ENCODE peak calls at places on chromosomes 12 and 14, in five cellular contexts. One of them, this sample, is unnamed.

GRCh38 chr12:3538691-3539030 is 47.7 kb downstream of the PRMT8 start:
- DNase-seq in ovary: no peak
- DNase-seq in tibial artery: no peak
- DNase-seq in colonic mucosa: no peak
- DNase-seq in lower leg skin: peak; percentile 68
- DNase-seq in this sample: no peak

GRCh38 chr12:26319511-26319910 is 124.1 kb downstream of the SSPN start:
- DNase-seq in ovary: peak; percentile 81
- DNase-seq in tibial artery: peak; percentile 46
- DNase-seq in colonic mucosa: no peak
- DNase-seq in lower leg skin: peak; percentile 91
- DNase-seq in this sample: no peak

GRCh38 chr14:21084988-21085853 is 13.2 kb downstream of the ZNF219 start:
- DNase-seq in tibial artery: peak; percentile 47
- DNase-seq in lower leg skin: peak; percentile 86
- DNase-seq in ovary: no peak
- DNase-seq in colonic mucosa: no peak
- DNase-seq in this sample: no peak

GRCh38 chr12:125533434-125534029 is 468.3 kb downstream of the AACS start:
- DNase-seq in colonic mucosa: peak; percentile 25
- DNase-seq in tibial artery: no peak
- DNase-seq in lower leg skin: no peak
- DNase-seq in ovary: no peak
- DNase-seq in this sample: no peak

GRCh38 chr14:93717222-93717967 is 70.9 kb downstream of the PRIMA1 start:
- DNase-seq in ovary: no peak
- DNase-seq in colonic mucosa: peak; percentile 8
- DNase-seq in lower leg skin: peak; percentile 76
- DNase-seq in tibial artery: no peak
- DNase-seq in this sample: peak; percentile 91

GRCh38 chr12:68564166-68564565 is 46.5 kb upstream of the RAP1B start:
- DNase-seq in lower leg skin: no peak
- DNase-seq in colonic mucosa: no peak
- DNase-seq in ovary: no peak
- DNase-seq in tibial artery: no peak
- DNase-seq in this sample: no peak

GRCh38 chr12:20601668-20602280 is 93.4 kb upstream of the SLCO1C1 start:
- DNase-seq in colonic mucosa: no peak
- DNase-seq in tibial artery: no peak
- DNase-seq in lower leg skin: no peak
- DNase-seq in ovary: no peak
- DNase-seq in this sample: no peak

GRCh38 chr14:99757331-99758070 is 35.7 kb upstream of the EML1 start:
- DNase-seq in colonic mucosa: no peak
- DNase-seq in tibial artery: peak; percentile 19
- DNase-seq in ovary: no peak
- DNase-seq in lower leg skin: no peak
- DNase-seq in this sample: no peak

GRCh38 chr12:108532061-108532848 is 17.2 kb downstream of the FICD start:
- DNase-seq in lower leg skin: no peak
- DNase-seq in colonic mucosa: no peak
- DNase-seq in ovary: no peak
- DNase-seq in tibial artery: no peak
- DNase-seq in this sample: peak; percentile 87

GRCh38 chr14:100541621-100542560 is 45.3 kb downstream of the BEGAIN start:
- DNase-seq in ovary: no peak
- DNase-seq in lower leg skin: peak; percentile 85
- DNase-seq in tibial artery: no peak
- DNase-seq in colonic mucosa: no peak
- DNase-seq in this sample: no peak

GRCh38 chr12:112861284-112861683 is 45.5 kb upstream of the OAS1 start:
- DNase-seq in lower leg skin: no peak
- DNase-seq in ovary: no peak
- DNase-seq in colonic mucosa: no peak
- DNase-seq in tibial artery: no peak
- DNase-seq in this sample: no peak

GRCh38 chr12:112854344-112854743 is 52.4 kb upstream of the OAS1 start:
- DNase-seq in colonic mucosa: no peak
- DNase-seq in tibial artery: no peak
- DNase-seq in lower leg skin: no peak
- DNase-seq in ovary: no peak
- DNase-seq in this sample: no peak

GRCh38 chr12:112855375-112855774 is 51.4 kb upstream of the OAS1 start:
- DNase-seq in ovary: no peak
- DNase-seq in tibial artery: no peak
- DNase-seq in colonic mucosa: no peak
- DNase-seq in lower leg skin: peak; percentile 49
- DNase-seq in this sample: no peak

GRCh38 chr12:112862570-112863137 is 44.1 kb upstream of the OAS1 start:
- DNase-seq in ovary: no peak
- DNase-seq in lower leg skin: peak; percentile 45
- DNase-seq in tibial artery: no peak
- DNase-seq in colonic mucosa: no peak
- DNase-seq in this sample: no peak

DNA sequence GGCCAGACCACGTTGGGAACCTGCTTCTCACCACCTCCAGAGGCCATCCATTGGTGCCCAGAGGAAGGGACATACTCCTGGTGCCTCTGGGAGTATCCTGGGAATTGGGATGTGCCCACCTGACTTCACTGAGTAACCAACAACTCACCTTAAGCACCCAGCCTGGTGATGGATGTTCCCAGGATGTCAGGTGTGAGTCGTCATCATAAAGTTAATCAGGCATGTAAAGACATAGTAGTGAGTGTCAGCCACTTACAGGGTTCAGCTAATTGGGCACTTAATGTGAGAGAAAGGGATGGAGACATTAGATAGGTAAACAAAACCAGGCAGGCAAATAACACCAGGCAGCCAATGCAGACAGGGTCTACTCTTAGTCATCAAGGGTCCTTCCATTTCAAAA is 48.0 kb upstream of the OAS1 start:
- DNase-seq in lower leg skin: no peak
- DNase-seq in tibial artery: no peak
- DNase-seq in ovary: no peak
- DNase-seq in colonic mucosa: no peak
- DNase-seq in this sample: no peak
- H3K4me3 ChIP-seq in lower leg skin: no peak overlapping the region
- H3K4me3 ChIP-seq in tibial artery: no peak overlapping the region
- H3K4me3 ChIP-seq in ovary: no peak overlapping the region
- H3K4me3 ChIP-seq in colonic mucosa: no peak overlapping the region
- H3K4me3 ChIP-seq in this sample: no peak overlapping the region

GRCh38 chr12:93373847-93374723 is 3.6 kb upstream of the NUDT4 start:
- DNase-seq in ovary: no peak
- DNase-seq in lower leg skin: no peak
- DNase-seq in tibial artery: no peak
- DNase-seq in colonic mucosa: peak; percentile 74
- DNase-seq in this sample: no peak

GRCh38 chr12:93375906-93376305 is 1.8 kb upstream of the NUDT4 start:
- DNase-seq in colonic mucosa: no peak
- DNase-seq in tibial artery: no peak
- DNase-seq in lower leg skin: no peak
- DNase-seq in ovary: no peak
- DNase-seq in this sample: no peak

GRCh38 chr12:93378373-93379310 is 917 bp downstream of the NUDT4 start:
- DNase-seq in colonic mucosa: peak; percentile 56
- DNase-seq in lower leg skin: peak; percentile 86
- DNase-seq in ovary: peak; percentile 26
- DNase-seq in tibial artery: peak; percentile 51
- DNase-seq in this sample: peak; percentile 92

GRCh38 chr12:93377252-93377542 is 528 bp upstream of the NUDT4 start:
- DNase-seq in colonic mucosa: no peak
- DNase-seq in lower leg skin: no peak
- DNase-seq in ovary: no peak
- DNase-seq in tibial artery: no peak
- DNase-seq in this sample: no peak

GRCh38 chr12:93376436-93377251 is 1.1 kb upstream of the NUDT4 start:
- DNase-seq in ovary: peak; percentile 33
- DNase-seq in colonic mucosa: peak; percentile 67
- DNase-seq in tibial artery: no peak
- DNase-seq in lower leg skin: no peak
- DNase-seq in this sample: no peak
- H3K4me3 ChIP-seq in ovary: peak overlapping the region; percentile 97
- H3K4me3 ChIP-seq in colonic mucosa: peak overlapping the region; percentile 64
- H3K4me3 ChIP-seq in tibial artery: peak overlapping the region; percentile 84
- H3K4me3 ChIP-seq in lower leg skin: no peak overlapping the region
- H3K4me3 ChIP-seq in this sample: peak overlapping the region; percentile 81

DNA sequence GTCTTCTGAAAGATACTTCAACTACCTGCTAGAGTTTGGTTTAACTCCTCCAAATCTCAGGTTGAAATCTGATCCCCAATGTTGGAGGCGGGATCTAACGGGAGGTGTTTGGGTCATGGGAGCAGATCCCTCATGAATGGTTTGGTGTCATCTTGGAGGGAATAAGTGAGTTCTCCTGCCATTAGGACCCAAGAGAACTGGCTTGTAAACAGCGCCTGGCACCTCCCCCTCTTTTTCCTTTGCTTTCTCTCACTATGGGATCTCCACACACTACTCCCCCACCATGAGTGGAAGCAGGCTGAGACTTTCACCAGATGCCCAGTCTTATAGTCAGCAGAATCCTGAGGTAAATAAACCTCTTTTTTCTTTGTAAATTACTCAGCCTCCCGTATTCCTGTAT is 2.5 kb downstream of the CNIH1 start:
- DNase-seq in lower leg skin: no peak
- DNase-seq in colonic mucosa: no peak
- DNase-seq in tibial artery: no peak
- DNase-seq in ovary: no peak
- DNase-seq in this sample: no peak
- H3K4me3 ChIP-seq in lower leg skin: no peak overlapping the region
- H3K4me3 ChIP-seq in colonic mucosa: no peak overlapping the region
- H3K4me3 ChIP-seq in tibial artery: no peak overlapping the region
- H3K4me3 ChIP-seq in ovary: no peak overlapping the region
- H3K4me3 ChIP-seq in this sample: no peak overlapping the region

GRCh38 chr12:49825360-49825970 is 2.7 kb downstream of the NCKAP5L start:
- DNase-seq in colonic mucosa: no peak
- DNase-seq in lower leg skin: peak; percentile 88
- DNase-seq in tibial artery: peak; percentile 58
- DNase-seq in ovary: no peak
- DNase-seq in this sample: no peak

GRCh38 chr12:49824886-49825285 is 3.3 kb downstream of the NCKAP5L start:
- DNase-seq in lower leg skin: peak; percentile 82
- DNase-seq in ovary: no peak
- DNase-seq in tibial artery: peak; percentile 58
- DNase-seq in colonic mucosa: no peak
- DNase-seq in this sample: no peak

GRCh38 chr12:49824416-49824815 is 3.8 kb downstream of the NCKAP5L start:
- DNase-seq in tibial artery: no peak
- DNase-seq in ovary: no peak
- DNase-seq in colonic mucosa: no peak
- DNase-seq in lower leg skin: peak; percentile 62
- DNase-seq in this sample: no peak

GRCh38 chr12:49827351-49828099 is 688 bp downstream of the NCKAP5L start:
- DNase-seq in ovary: peak; percentile 82
- DNase-seq in tibial artery: peak; percentile 49
- DNase-seq in colonic mucosa: peak; percentile 50
- DNase-seq in lower leg skin: peak; percentile 91
- DNase-seq in this sample: no peak

GRCh38 chr12:49825971-49826421 is 2.2 kb downstream of the NCKAP5L start:
- DNase-seq in colonic mucosa: no peak
- DNase-seq in lower leg skin: peak; percentile 83
- DNase-seq in tibial artery: no peak
- DNase-seq in ovary: no peak
- DNase-seq in this sample: no peak
- H3K4me3 ChIP-seq in colonic mucosa: no peak overlapping the region
- H3K4me3 ChIP-seq in lower leg skin: no peak overlapping the region
- H3K4me3 ChIP-seq in tibial artery: no peak overlapping the region
- H3K4me3 ChIP-seq in ovary: no peak overlapping the region
- H3K4me3 ChIP-seq in this sample: peak overlapping the region; percentile 95

GRCh38 chr14:103123634-103124500 is 606 bp downstream of the TNFAIP2 start:
- DNase-seq in ovary: peak; percentile 19
- DNase-seq in lower leg skin: peak; percentile 93
- DNase-seq in colonic mucosa: peak; percentile 50
- DNase-seq in tibial artery: peak; percentile 72
- DNase-seq in this sample: no peak

GRCh38 chr14:103126088-103126872 is 3.0 kb downstream of the TNFAIP2 start:
- DNase-seq in lower leg skin: no peak
- DNase-seq in ovary: no peak
- DNase-seq in tibial artery: no peak
- DNase-seq in colonic mucosa: peak; percentile 19
- DNase-seq in this sample: no peak

GRCh38 chr14:103124501-103125001 is 1.3 kb downstream of the TNFAIP2 start:
- DNase-seq in tibial artery: no peak
- DNase-seq in lower leg skin: no peak
- DNase-seq in ovary: peak; percentile 5
- DNase-seq in colonic mucosa: no peak
- DNase-seq in this sample: no peak

GRCh38 chr14:103126873-103127304 is 3.6 kb downstream of the TNFAIP2 start:
- DNase-seq in lower leg skin: no peak
- DNase-seq in colonic mucosa: peak; percentile 56
- DNase-seq in ovary: peak; percentile 38
- DNase-seq in tibial artery: no peak
- DNase-seq in this sample: no peak

GRCh38 chr14:103125098-103126070 is 2.1 kb downstream of the TNFAIP2 start:
- DNase-seq in tibial artery: no peak
- DNase-seq in lower leg skin: no peak
- DNase-seq in ovary: no peak
- DNase-seq in colonic mucosa: no peak
- DNase-seq in this sample: no peak
- H3K4me3 ChIP-seq in tibial artery: no peak overlapping the region
- H3K4me3 ChIP-seq in lower leg skin: no peak overlapping the region
- H3K4me3 ChIP-seq in ovary: no peak overlapping the region
- H3K4me3 ChIP-seq in colonic mucosa: peak overlapping the region; percentile 39
- H3K4me3 ChIP-seq in this sample: peak overlapping the region; percentile 71

GRCh38 chr14:64736271-64737131 is 32.3 kb downstream of the PLEKHG3 start:
- DNase-seq in colonic mucosa: peak; percentile 85
- DNase-seq in lower leg skin: no peak
- DNase-seq in ovary: no peak
- DNase-seq in tibial artery: no peak
- DNase-seq in this sample: no peak
- H3K4me3 ChIP-seq in colonic mucosa: no peak overlapping the region
- H3K4me3 ChIP-seq in lower leg skin: no peak overlapping the region
- H3K4me3 ChIP-seq in ovary: no peak overlapping the region
- H3K4me3 ChIP-seq in tibial artery: no peak overlapping the region
- H3K4me3 ChIP-seq in this sample: no peak overlapping the region

This sample was measured in esophagus muscularis mucosa.